ENCODE peak calls at places on chromosome 10, in five cellular contexts. One of them, this sample, is unnamed.

GRCh38 chr10:103445767-103446567 is 6.2 kb downstream of the CALHM2 start:
- DNase-seq in A549: no peak
- DNase-seq in ovary: peak; percentile 86
- DNase-seq in tibial nerve: peak; percentile 79
- DNase-seq in SK-N-SH: no peak
- DNase-seq in this sample: peak; percentile 92

GRCh38 chr10:60382946-60383681 is 6.6 kb downstream of the ANK3 start:
- DNase-seq in SK-N-SH: no peak
- DNase-seq in A549: no peak
- DNase-seq in tibial nerve: no peak
- DNase-seq in ovary: no peak
- DNase-seq in this sample: no peak

GRCh38 chr10:19098803-19099202 is 50.2 kb downstream of the MALRD1 start:
- DNase-seq in A549: no peak
- DNase-seq in tibial nerve: no peak
- DNase-seq in SK-N-SH: no peak
- DNase-seq in ovary: no peak
- DNase-seq in this sample: no peak

GRCh38 chr10:70590663-70591416 is 11.7 kb downstream of the PRF1 start:
- DNase-seq in SK-N-SH: no peak
- DNase-seq in ovary: no peak
- DNase-seq in tibial nerve: no peak
- DNase-seq in A549: no peak
- DNase-seq in this sample: no peak

GRCh38 chr10:102796407-102797176 is 40.6 kb downstream of the CYP17A1 start:
- DNase-seq in A549: no peak
- DNase-seq in ovary: peak; percentile 82
- DNase-seq in SK-N-SH: no peak
- DNase-seq in tibial nerve: peak; percentile 85
- DNase-seq in this sample: peak; percentile 96

GRCh38 chr10:96830511-96831199 is 1.4 kb upstream of the LCOR start:
- DNase-seq in SK-N-SH: peak; percentile 27
- DNase-seq in ovary: peak; percentile 50
- DNase-seq in A549: peak; percentile 56
- DNase-seq in tibial nerve: peak; percentile 86
- DNase-seq in this sample: peak; percentile 75

GRCh38 chr10:19119191-19119590 is 70.6 kb downstream of the MALRD1 start:
- DNase-seq in ovary: no peak
- DNase-seq in tibial nerve: no peak
- DNase-seq in A549: no peak
- DNase-seq in SK-N-SH: no peak
- DNase-seq in this sample: no peak

GRCh38 chr10:12500406-12501303 is 151.3 kb downstream of the CAMK1D start:
- DNase-seq in A549: no peak
- DNase-seq in SK-N-SH: no peak
- DNase-seq in ovary: no peak
- DNase-seq in tibial nerve: no peak
- DNase-seq in this sample: peak; percentile 50

GRCh38 chr10:132335189-132336063 is 3.4 kb downstream of the LRRC27 start:
- DNase-seq in ovary: no peak
- DNase-seq in SK-N-SH: no peak
- DNase-seq in tibial nerve: no peak
- DNase-seq in A549: no peak
- DNase-seq in this sample: peak; percentile 74

GRCh38 chr10:8230887-8231286 is 176.4 kb downstream of the GATA3 start:
- DNase-seq in ovary: no peak
- DNase-seq in tibial nerve: no peak
- DNase-seq in A549: no peak
- DNase-seq in SK-N-SH: no peak
- DNase-seq in this sample: no peak

GRCh38 chr10:32050145-32050544 is 6.1 kb downstream of the KIF5B start:
- DNase-seq in tibial nerve: no peak
- DNase-seq in SK-N-SH: no peak
- DNase-seq in ovary: no peak
- DNase-seq in A549: no peak
- DNase-seq in this sample: no peak

GRCh38 chr10:132665946-132666732 is 119.8 kb downstream of the NKX6-2 start:
- DNase-seq in A549: peak; percentile 82
- DNase-seq in SK-N-SH: no peak
- DNase-seq in ovary: no peak
- DNase-seq in tibial nerve: no peak
- DNase-seq in this sample: no peak

GRCh38 chr10:132539431-132539839 is 1.8 kb downstream of the INPP5A start:
- DNase-seq in SK-N-SH: no peak
- DNase-seq in ovary: peak; percentile 42
- DNase-seq in tibial nerve: no peak
- DNase-seq in A549: no peak
- DNase-seq in this sample: peak; percentile 88

GRCh38 chr10:1058017-1058416 is 1.8 kb downstream of the WDR37 start:
- DNase-seq in ovary: no peak
- DNase-seq in A549: no peak
- DNase-seq in SK-N-SH: no peak
- DNase-seq in tibial nerve: no peak
- DNase-seq in this sample: no peak

GRCh38 chr10:101789686-101790085 is 6.4 kb upstream of the NPM3 start:
- DNase-seq in ovary: no peak
- DNase-seq in SK-N-SH: no peak
- DNase-seq in A549: no peak
- DNase-seq in tibial nerve: no peak
- DNase-seq in this sample: no peak

GRCh38 chr10:97434557-97434956 is 8.6 kb downstream of the PGAM1 start:
- DNase-seq in tibial nerve: no peak
- DNase-seq in ovary: no peak
- DNase-seq in A549: no peak
- DNase-seq in SK-N-SH: no peak
- DNase-seq in this sample: no peak

GRCh38 chr10:20962165-20962564 is 65.1 kb upstream of the NEBL start:
- DNase-seq in ovary: no peak
- DNase-seq in SK-N-SH: no peak
- DNase-seq in A549: no peak
- DNase-seq in tibial nerve: no peak
- DNase-seq in this sample: no peak

GRCh38 chr10:65291276-65291675 is 1634.6 kb upstream of the LRRTM3 start:
- DNase-seq in A549: no peak
- DNase-seq in ovary: no peak
- DNase-seq in tibial nerve: no peak
- DNase-seq in SK-N-SH: no peak
- DNase-seq in this sample: no peak

GRCh38 chr10:112715581-112715980 is 234.5 kb upstream of the TCF7L2 start:
- DNase-seq in SK-N-SH: no peak
- DNase-seq in ovary: no peak
- DNase-seq in tibial nerve: no peak
- DNase-seq in A549: no peak
- DNase-seq in this sample: no peak

GRCh38 chr10:12397147-12397896 is 48.0 kb downstream of the CAMK1D start:
- DNase-seq in ovary: no peak
- DNase-seq in A549: no peak
- DNase-seq in tibial nerve: no peak
- DNase-seq in SK-N-SH: no peak
- DNase-seq in this sample: no peak

GRCh38 chr10:30068482-30069223 is 9.3 kb upstream of the JCAD start:
- DNase-seq in SK-N-SH: no peak
- DNase-seq in tibial nerve: no peak
- DNase-seq in ovary: no peak
- DNase-seq in A549: no peak
- DNase-seq in this sample: no peak

GRCh38 chr10:74391786-74392185 is 240.8 kb downstream of the ADK start:
- DNase-seq in tibial nerve: no peak
- DNase-seq in SK-N-SH: no peak
- DNase-seq in A549: no peak
- DNase-seq in ovary: no peak
- DNase-seq in this sample: no peak

GRCh38 chr10:22372298-22372697 is 27.0 kb downstream of the SPAG6 start:
- DNase-seq in A549: no peak
- DNase-seq in tibial nerve: no peak
- DNase-seq in ovary: no peak
- DNase-seq in SK-N-SH: no peak
- DNase-seq in this sample: no peak

GRCh38 chr10:133115453-133115842 is 27.7 kb downstream of the ADGRA1 start:
- DNase-seq in A549: no peak
- DNase-seq in tibial nerve: no peak
- DNase-seq in SK-N-SH: no peak
- DNase-seq in ovary: no peak
- DNase-seq in this sample: no peak

GRCh38 chr10:112949875-112950507 is at the start of gene TCF7L2:
- DNase-seq in ovary: peak; percentile 95
- DNase-seq in A549: peak; percentile 94
- DNase-seq in SK-N-SH: peak; percentile 91
- DNase-seq in tibial nerve: peak; percentile 98
- DNase-seq in this sample: peak; percentile 98

GRCh38 chr10:88256013-88256680 is 327.0 kb downstream of the RNLS start:
- DNase-seq in A549: no peak
- DNase-seq in ovary: peak; percentile 46
- DNase-seq in tibial nerve: peak; percentile 79
- DNase-seq in SK-N-SH: no peak
- DNase-seq in this sample: peak; percentile 85

GRCh38 chr10:126247454-126247975 is 140.8 kb downstream of the ADAM12 start:
- DNase-seq in SK-N-SH: no peak
- DNase-seq in ovary: peak; percentile 70
- DNase-seq in A549: peak; percentile 95
- DNase-seq in tibial nerve: peak; percentile 35
- DNase-seq in this sample: peak; percentile 83

GRCh38 chr10:131846224-131847101 is 54.3 kb upstream of the PPP2R2D start:
- DNase-seq in tibial nerve: no peak
- DNase-seq in A549: no peak
- DNase-seq in SK-N-SH: no peak
- DNase-seq in ovary: peak; percentile 26
- DNase-seq in this sample: no peak

GRCh38 chr10:12510566-12510965 is 161.2 kb downstream of the CAMK1D start:
- DNase-seq in ovary: no peak
- DNase-seq in SK-N-SH: no peak
- DNase-seq in A549: no peak
- DNase-seq in tibial nerve: no peak
- DNase-seq in this sample: no peak

GRCh38 chr10:43409385-43410109 is 561 bp upstream of the HNRNPF start:
- DNase-seq in tibial nerve: no peak
- DNase-seq in SK-N-SH: peak; percentile 46
- DNase-seq in A549: no peak
- DNase-seq in ovary: no peak
- DNase-seq in this sample: peak; percentile 73

GRCh38 chr10:125105155-125105554 is 55.2 kb downstream of the CTBP2 start:
- DNase-seq in tibial nerve: no peak
- DNase-seq in ovary: no peak
- DNase-seq in SK-N-SH: no peak
- DNase-seq in A549: no peak
- DNase-seq in this sample: peak; percentile 10

GRCh38 chr10:116819999-116820677 is 29.2 kb upstream of the ENO4 start:
- DNase-seq in SK-N-SH: no peak
- DNase-seq in A549: no peak
- DNase-seq in tibial nerve: no peak
- DNase-seq in ovary: no peak
- DNase-seq in this sample: no peak

GRCh38 chr10:116817178-116817577 is 32.1 kb upstream of the ENO4 start:
- DNase-seq in ovary: no peak
- DNase-seq in SK-N-SH: no peak
- DNase-seq in tibial nerve: no peak
- DNase-seq in A549: no peak
- DNase-seq in this sample: no peak

GRCh38 chr10:116815641-116816415 is 33.5 kb upstream of the ENO4 start:
- DNase-seq in ovary: no peak
- DNase-seq in A549: no peak
- DNase-seq in tibial nerve: no peak
- DNase-seq in SK-N-SH: no peak
- DNase-seq in this sample: no peak

GRCh38 chr10:116817780-116818343 is 31.4 kb upstream of the ENO4 start:
- DNase-seq in ovary: no peak
- DNase-seq in tibial nerve: no peak
- DNase-seq in SK-N-SH: no peak
- DNase-seq in A549: no peak
- DNase-seq in this sample: no peak
- H3K4me1 ChIP-seq in ovary: no peaks in the 10 kb centered on the region
- H3K4me1 ChIP-seq in tibial nerve: no peaks in the 10 kb centered on the region
- H3K4me1 ChIP-seq in SK-N-SH: no peaks in the 10 kb centered on the region
- H3K4me1 ChIP-seq in A549: no peaks in the 10 kb centered on the region
- H3K4me1 ChIP-seq in this sample: no peaks in the 10 kb centered on the region

GRCh38 chr10:118544401-118544948 is 51.0 kb downstream of the PRLHR start:
- DNase-seq in SK-N-SH: no peak
- DNase-seq in tibial nerve: no peak
- DNase-seq in ovary: no peak
- DNase-seq in A549: no peak
- DNase-seq in this sample: no peak

GRCh38 chr10:118542789-118543188 is 52.7 kb downstream of the PRLHR start:
- DNase-seq in ovary: no peak
- DNase-seq in A549: no peak
- DNase-seq in SK-N-SH: no peak
- DNase-seq in tibial nerve: no peak
- DNase-seq in this sample: no peak

GRCh38 chr10:118545381-118545780 is 50.1 kb downstream of the PRLHR start:
- DNase-seq in tibial nerve: no peak
- DNase-seq in A549: no peak
- DNase-seq in SK-N-SH: no peak
- DNase-seq in ovary: no peak
- DNase-seq in this sample: no peak

GRCh38 chr10:118542205-118542604 is 53.2 kb downstream of the PRLHR start:
- DNase-seq in SK-N-SH: no peak
- DNase-seq in tibial nerve: no peak
- DNase-seq in ovary: no peak
- DNase-seq in A549: no peak
- DNase-seq in this sample: no peak

DNA sequence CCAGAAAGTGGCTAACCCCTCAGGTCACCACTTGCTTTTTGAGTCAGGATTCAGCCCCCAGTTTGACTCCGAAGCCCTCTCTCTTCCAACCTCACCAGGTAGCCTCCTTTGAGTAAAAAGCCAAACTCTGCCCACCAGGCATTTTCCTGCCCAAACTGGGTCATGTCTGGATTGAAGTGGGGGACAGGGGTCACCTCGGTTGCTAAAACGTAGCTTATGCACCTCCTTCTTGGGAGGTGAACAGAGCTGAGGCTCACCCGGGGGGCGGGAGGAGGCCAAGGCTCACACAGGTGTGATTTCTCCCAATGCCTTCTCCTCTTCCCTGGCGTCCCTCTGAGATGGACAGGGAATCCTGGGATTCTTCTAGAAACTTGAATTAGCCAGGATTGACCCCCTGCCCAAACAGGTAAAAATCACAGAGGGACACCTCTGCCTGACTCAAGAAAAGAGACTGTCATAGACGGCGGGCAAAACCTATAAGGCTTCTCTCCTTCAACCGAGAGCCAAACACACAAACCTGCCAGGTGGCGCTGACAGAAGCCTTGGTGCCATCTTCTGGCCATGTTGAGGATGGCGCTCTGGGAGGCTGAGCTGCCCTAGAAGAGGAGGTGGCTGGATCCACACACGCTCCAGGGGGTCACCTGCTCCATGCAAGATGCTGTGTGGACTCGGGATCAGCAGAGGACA is 51.6 kb downstream of the PRLHR start:
- DNase-seq in ovary: no peak
- DNase-seq in SK-N-SH: peak; percentile 64
- DNase-seq in A549: peak; percentile 69
- DNase-seq in tibial nerve: no peak
- DNase-seq in this sample: no peak
- TF ChIP-seq EP300 in ovary: no peak
- TF ChIP-seq EP300 in SK-N-SH: no peak
- TF ChIP-seq EP300 in A549: no peak
- TF ChIP-seq EP300 in tibial nerve: no peak
- TF ChIP-seq EP300 in this sample: no peak

GRCh38 chr10:14600065-14600464 is 174.6 kb downstream of the FAM107B start:
- DNase-seq in A549: no peak
- DNase-seq in SK-N-SH: no peak
- DNase-seq in ovary: no peak
- DNase-seq in tibial nerve: no peak
- DNase-seq in this sample: no peak
- H3K4me1 ChIP-seq in A549: peaks cover 49% of the 10 kb centered on the region
- H3K4me1 ChIP-seq in SK-N-SH: peaks cover 4% of the 10 kb centered on the region
- H3K4me1 ChIP-seq in ovary: no peaks in the 10 kb centered on the region
- H3K4me1 ChIP-seq in tibial nerve: peaks cover 16% of the 10 kb centered on the region
- H3K4me1 ChIP-seq in this sample: peaks cover 21% of the 10 kb centered on the region

GRCh38 chr10:3348561-3348960 is 176.0 kb upstream of the PITRM1 start:
- DNase-seq in A549: no peak
- DNase-seq in tibial nerve: no peak
- DNase-seq in SK-N-SH: no peak
- DNase-seq in ovary: no peak
- DNase-seq in this sample: no peak
- TF ChIP-seq EP300 in A549: no peak
- TF ChIP-seq EP300 in tibial nerve: no peak
- TF ChIP-seq EP300 in SK-N-SH: no peak
- TF ChIP-seq EP300 in ovary: no peak
- TF ChIP-seq EP300 in this sample: no peak